ENCODE peak calls at places on chromosomes 5 and 9, in four cellular contexts. D is endothelial cell, P is breast epithelium, N is fibroblast of mammary gland. H is an unnamed sample.

GRCh38 chr9:102499468-102499867 is 495.7 kb upstream of the CYLC2 start:
- DNase-seq in D (no peak), P (no peak), N (no peak), H (no peak)

GRCh38 chr9:68505681-68506409 is 34.8 kb downstream of the TMEM252 start:
- DNase-seq in D (no peak), P (no peak), N (peak), H (no peak)

GRCh38 chr5:103237783-103238182 is 20.8 kb upstream of the MACIR start:
- DNase-seq in D (no peak), P (no peak), N (no peak), H (no peak)

GRCh38 chr9:70852711-70853240 is 268.6 kb downstream of the TRPM3 start:
- DNase-seq in D (no peak), P (no peak), N (peak), H (no peak)

GRCh38 chr5:164763211-164763610 is 1257.8 kb downstream of the MAT2B start:
- DNase-seq in D (no peak), P (no peak), N (no peak), H (no peak)

GRCh38 chr5:96528262-96528661 is 95.2 kb upstream of the PCSK1 start:
- DNase-seq in D (no peak), P (no peak), N (no peak), H (no peak)

GRCh38 chr5:10913846-10914245 is 152.8 kb upstream of the DAP start:
- DNase-seq in D (no peak), P (no peak), N (peak), H (no peak)

GRCh38 chr9:89718176-89718575 is 113.4 kb downstream of the GADD45G start:
- DNase-seq in D (no peak), P (no peak), N (no peak), H (no peak)

GRCh38 chr9:93675336-93676150 is 99.2 kb downstream of the PHF2 start:
- DNase-seq in D (peak), P (peak), N (no peak), H (no peak)

GRCh38 chr5:149434162-149435014 is 55.3 kb upstream of the IL17B start:
- DNase-seq in D (peak), P (no peak), N (peak), H (peak)

GRCh38 chr5:8019719-8020218 is 150.8 kb downstream of the MTRR start:
- DNase-seq in D (no peak), P (no peak), N (no peak), H (no peak)

GRCh38 chr5:74122979-74123575 is 497.1 kb downstream of the ARHGEF28 start:
- DNase-seq in D (no peak), P (no peak), N (no peak), H (no peak)

GRCh38 chr9:1354066-1354465 is 303.9 kb downstream of the DMRT2 start:
- DNase-seq in D (no peak), P (no peak), N (no peak), H (no peak)

GRCh38 chr9:2220036-2220435 is 204.9 kb downstream of the SMARCA2 start:
- DNase-seq in D (no peak), P (no peak), N (no peak), H (no peak)

GRCh38 chr5:139061856-139062255 is 136.3 kb downstream of the SIL1 start:
- DNase-seq in D (no peak), P (no peak), N (no peak), H (peak)

GRCh38 chr5:175842947-175843793 is 28.2 kb upstream of the CPLX2 start:
- DNase-seq in D (no peak), P (no peak), N (peak), H (peak)

GRCh38 chr5:107979900-107980299 is 309.2 kb upstream of the EFNA5 start:
- DNase-seq in D (no peak), P (no peak), N (no peak), H (no peak)

GRCh38 chr9:124286292-124286931 is 28.7 kb downstream of the NEK6 start:
- DNase-seq in D (no peak), P (no peak), N (peak), H (no peak)

GRCh38 chr5:173371400-173371799 is 43.2 kb upstream of the STC2 start:
- DNase-seq in D (no peak), P (no peak), N (no peak), H (no peak)

GRCh38 chr5:127517110-127517479 is 345 bp upstream of the PRRC1 start:
- DNase-seq in D (no peak), P (no peak), N (peak), H (no peak)

GRCh38 chr5:35416217-35416988 is 186.1 kb upstream of the PRLR start:
- DNase-seq in D (no peak), P (no peak), N (no peak), H (no peak)

GRCh38 chr5:119274767-119275130 is 81.1 kb upstream of the TNFAIP8 start:
- DNase-seq in D (no peak), P (no peak), N (peak), H (no peak)

GRCh38 chr5:149002761-149003689 is 59.8 kb downstream of the SH3TC2 start:
- DNase-seq in D (no peak), P (no peak), N (peak), H (no peak)

GRCh38 chr9:131096490-131097258 is at the start of gene AIF1L:
- DNase-seq in D (peak), P (no peak), N (no peak), H (peak)

GRCh38 chr5:89043676-89044075 is 160.7 kb upstream of the MEF2C start:
- DNase-seq in D (no peak), P (no peak), N (no peak), H (no peak)

GRCh38 chr5:73596705-73597328 is 29.2 kb upstream of the ARHGEF28 start:
- DNase-seq in D (peak), P (no peak), N (peak), H (no peak)

GRCh38 chr9:136011703-136012496 is 50.7 kb upstream of the UBAC1 start:
- DNase-seq in D (no peak), P (no peak), N (peak), H (no peak)

GRCh38 chr9:112487799-112488345 is 1.2 kb downstream of the KIAA1958 start:
- DNase-seq in D (no peak), P (no peak), N (no peak), H (no peak)

GRCh38 chr9:77386187-77386586 is 208.9 kb downstream of the VPS13A start:
- DNase-seq in D (no peak), P (no peak), N (peak), H (no peak)

GRCh38 chr5:160009591-160009989 is 651 bp downstream of the TTC1 start:
- DNase-seq in D (no peak), P (no peak), N (no peak), H (no peak)

GRCh38 chr9:472676-473075 is 258.0 kb downstream of the DOCK8 start:
- DNase-seq in D (no peak), P (no peak), N (no peak), H (no peak)

DNA sequence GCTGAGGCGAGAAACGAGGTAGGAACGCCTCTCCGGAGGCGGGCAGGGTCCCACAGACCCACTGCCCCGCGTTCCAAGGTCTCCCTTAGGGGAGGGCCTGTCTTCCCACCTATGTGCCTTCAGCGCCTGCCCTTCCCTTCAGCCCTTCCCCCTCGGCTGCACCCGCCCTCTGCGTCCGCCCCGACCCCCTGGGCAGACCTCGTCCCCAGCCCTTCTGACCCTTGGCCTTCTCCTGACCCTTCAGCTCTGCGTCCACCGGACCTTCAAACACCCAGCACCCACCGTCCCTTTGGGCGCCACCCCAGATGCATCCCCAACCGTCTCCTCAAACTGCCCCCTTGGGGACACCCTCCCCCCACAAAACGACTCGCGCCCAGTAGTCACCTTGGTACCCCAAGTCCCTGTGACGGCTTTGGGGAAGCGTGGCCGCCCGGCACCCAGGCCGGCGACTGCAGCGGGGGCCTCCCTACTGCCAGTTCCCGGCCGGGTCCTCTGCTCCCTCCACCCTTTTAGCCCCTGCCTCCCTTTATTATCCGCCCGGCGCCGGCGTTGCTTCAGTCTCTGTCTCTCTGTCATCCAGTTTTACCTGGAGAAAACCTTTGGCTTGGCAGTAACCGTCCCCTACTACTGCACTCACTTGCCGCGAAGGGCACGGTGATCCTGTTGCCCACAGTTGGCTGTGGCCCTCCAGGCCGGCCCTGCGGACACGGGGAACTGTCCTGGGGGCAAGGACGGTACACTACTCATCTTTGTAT is 421 bp downstream of the RUSC2 start:
- DNase-seq in D (peak), P (peak), N (no peak), H (no peak)
- TF ChIP-seq CTCF in D (no peak), P (no peak), N (no peak), H (no peak)

GRCh38 chr5:141084487-141084989 is 9.9 kb upstream of the PCDHB2 start:
- DNase-seq in D (peak), P (peak), N (peak), H (no peak)
- TF ChIP-seq CTCF in D (no peak), P (peak), N (peak), H (no peak)

GRCh38 chr5:169226904-169227303 is 74.0 kb downstream of the SLIT3 start:
- DNase-seq in D (no peak), P (no peak), N (no peak), H (no peak)
- TF ChIP-seq CTCF in D (no peak), P (no peak), N (peak), H (peak)

GRCh38 chr5:81827522-81827921 is 76.6 kb upstream of the SSBP2 start:
- DNase-seq in D (no peak), P (no peak), N (no peak), H (no peak)

GRCh38 chr5:81826128-81826527 is 75.2 kb upstream of the SSBP2 start:
- DNase-seq in D (no peak), P (no peak), N (peak), H (no peak)

GRCh38 chr5:81829242-81829641 is 78.3 kb upstream of the SSBP2 start:
- DNase-seq in D (no peak), P (no peak), N (peak), H (no peak)

GRCh38 chr5:81834021-81834660 is 83.2 kb upstream of the SSBP2 start:
- DNase-seq in D (no peak), P (no peak), N (no peak), H (no peak)

GRCh38 chr5:81830602-81831001 is 79.7 kb upstream of the SSBP2 start:
- DNase-seq in D (no peak), P (no peak), N (no peak), H (no peak)
- TF ChIP-seq CTCF in D (no peak), P (no peak), N (no peak), H (no peak)